ENCODE peak calls at places on chromosomes 2 and 18, in seven cellular contexts. R, Z, P, E, D, I and A are unnamed samples.

GRCh38 chr2:68059769-68060525 is 2.9 kb downstream of the C1D start:
- DNase-seq in R (no peak), Z (peak), P (no peak), E (no peak), D (no peak), I (no peak), A (no peak)

GRCh38 chr2:105618351-105618659 is 126.4 kb upstream of the NCK2 start:
- DNase-seq in R (no peak), Z (no peak), P (no peak), E (no peak), D (no peak), I (no peak), A (no peak)

GRCh38 chr2:213119061-213119809 is 32.2 kb downstream of the IKZF2 start:
- DNase-seq in R (no peak), Z (peak), P (no peak), E (no peak), D (no peak), I (no peak), A (no peak)

GRCh38 chr2:200662727-200663126 is 76.9 kb downstream of the AOX1 start:
- DNase-seq in R (no peak), Z (peak), P (peak), E (no peak), D (no peak), I (no peak), A (no peak)

GRCh38 chr2:61090386-61090921 is 24.8 kb downstream of the SANBR start:
- DNase-seq in R (no peak), Z (no peak), P (no peak), E (no peak), D (no peak), I (no peak), A (no peak)

GRCh38 chr18:6816154-6816553 is 86.6 kb downstream of the ARHGAP28 start:
- DNase-seq in R (no peak), Z (no peak), P (no peak), E (no peak), D (no peak), I (no peak), A (no peak)

GRCh38 chr18:23864620-23865019 is 149.9 kb upstream of the TTC39C start:
- DNase-seq in R (no peak), Z (peak), P (no peak), E (peak), D (no peak), I (no peak), A (no peak)

GRCh38 chr2:15412779-15413178 is 148.4 kb downstream of the NBAS start:
- DNase-seq in R (no peak), Z (no peak), P (no peak), E (no peak), D (no peak), I (no peak), A (no peak)

GRCh38 chr18:35580748-35581534 is 599 bp upstream of the GALNT1 start:
- DNase-seq in R (peak), Z (peak), P (peak), E (peak), D (peak), I (peak), A (peak)